ENCODE peak calls at places on chromosomes 3 and 15, in six cellular contexts. One of them, this sample, is unnamed.

GRCh38 chr3:23219117-23219516 is 16.0 kb downstream of the UBE2E2 start:
- DNase-seq in neuronal stem cell: no peak
- DNase-seq in tibial nerve: no peak
- DNase-seq in pancreas: no peak
- DNase-seq in aorta: no peak
- DNase-seq in uterus: no peak
- DNase-seq in this sample: no peak

GRCh38 chr15:68196445-68197169 is 8.5 kb downstream of the CALML4 start:
- DNase-seq in tibial nerve: no peak
- DNase-seq in neuronal stem cell: no peak
- DNase-seq in aorta: no peak
- DNase-seq in pancreas: no peak
- DNase-seq in uterus: no peak
- DNase-seq in this sample: peak; percentile 37

GRCh38 chr3:110750201-110750600 is 321.4 kb upstream of the NECTIN3 start:
- DNase-seq in tibial nerve: no peak
- DNase-seq in neuronal stem cell: no peak
- DNase-seq in uterus: no peak
- DNase-seq in pancreas: no peak
- DNase-seq in aorta: no peak
- DNase-seq in this sample: no peak

GRCh38 chr3:115074502-115074901 is 72.6 kb downstream of the ZBTB20 start:
- DNase-seq in aorta: no peak
- DNase-seq in tibial nerve: no peak
- DNase-seq in neuronal stem cell: no peak
- DNase-seq in uterus: no peak
- DNase-seq in pancreas: no peak
- DNase-seq in this sample: no peak

GRCh38 chr3:14935577-14936345 is 11.6 kb upstream of the NR2C2 start:
- DNase-seq in pancreas: no peak
- DNase-seq in aorta: no peak
- DNase-seq in neuronal stem cell: no peak
- DNase-seq in uterus: no peak
- DNase-seq in tibial nerve: no peak
- DNase-seq in this sample: no peak

GRCh38 chr15:82174471-82174870 is 88.1 kb downstream of the EFL1 start:
- DNase-seq in pancreas: no peak
- DNase-seq in uterus: no peak
- DNase-seq in aorta: no peak
- DNase-seq in tibial nerve: no peak
- DNase-seq in neuronal stem cell: no peak
- DNase-seq in this sample: no peak

GRCh38 chr3:45124379-45124778 is 21.8 kb downstream of the CDCP1 start:
- DNase-seq in neuronal stem cell: no peak
- DNase-seq in pancreas: no peak
- DNase-seq in tibial nerve: no peak
- DNase-seq in uterus: peak; percentile 33
- DNase-seq in aorta: peak; percentile 81
- DNase-seq in this sample: no peak

GRCh38 chr15:75452364-75452967 is 976 bp upstream of the SIN3A start:
- DNase-seq in uterus: peak; percentile 90
- DNase-seq in aorta: peak; percentile 91
- DNase-seq in neuronal stem cell: peak; percentile 70
- DNase-seq in pancreas: peak; percentile 87
- DNase-seq in tibial nerve: peak; percentile 85
- DNase-seq in this sample: peak; percentile 68

GRCh38 chr3:97291901-97292300 is 472.7 kb upstream of the ARL6 start:
- DNase-seq in neuronal stem cell: no peak
- DNase-seq in uterus: no peak
- DNase-seq in tibial nerve: no peak
- DNase-seq in aorta: no peak
- DNase-seq in pancreas: no peak
- DNase-seq in this sample: no peak

GRCh38 chr3:40768536-40768935 is 243.8 kb downstream of the ZNF621 start:
- DNase-seq in tibial nerve: no peak
- DNase-seq in aorta: no peak
- DNase-seq in uterus: no peak
- DNase-seq in neuronal stem cell: no peak
- DNase-seq in pancreas: no peak
- DNase-seq in this sample: no peak

GRCh38 chr3:178078933-178079332 is 457.3 kb upstream of the KCNMB2 start:
- DNase-seq in pancreas: no peak
- DNase-seq in tibial nerve: no peak
- DNase-seq in aorta: no peak
- DNase-seq in uterus: no peak
- DNase-seq in neuronal stem cell: no peak
- DNase-seq in this sample: no peak

GRCh38 chr3:134480546-134480945 is 5.2 kb downstream of the ANAPC13 start:
- DNase-seq in pancreas: no peak
- DNase-seq in tibial nerve: no peak
- DNase-seq in uterus: no peak
- DNase-seq in aorta: no peak
- DNase-seq in neuronal stem cell: no peak
- DNase-seq in this sample: no peak

GRCh38 chr3:42906085-42906904 is at the start of gene ZNF662:
- DNase-seq in tibial nerve: peak; percentile 18
- DNase-seq in uterus: peak; percentile 70
- DNase-seq in pancreas: peak; percentile 71
- DNase-seq in aorta: peak; percentile 67
- DNase-seq in neuronal stem cell: no peak
- DNase-seq in this sample: peak; percentile 25

GRCh38 chr3:107206141-107206540 is 171.1 kb upstream of the CCDC54 start:
- DNase-seq in tibial nerve: no peak
- DNase-seq in pancreas: no peak
- DNase-seq in uterus: no peak
- DNase-seq in neuronal stem cell: peak; percentile 23
- DNase-seq in aorta: no peak
- DNase-seq in this sample: peak; percentile 30

GRCh38 chr3:147419731-147420360 is 10.7 kb downstream of the ZIC1 start:
- DNase-seq in tibial nerve: no peak
- DNase-seq in pancreas: no peak
- DNase-seq in aorta: no peak
- DNase-seq in uterus: no peak
- DNase-seq in neuronal stem cell: no peak
- DNase-seq in this sample: no peak

GRCh38 chr15:43792761-43793493 is 807 bp downstream of the SERF2 start:
- DNase-seq in aorta: no peak
- DNase-seq in neuronal stem cell: peak; percentile 12
- DNase-seq in pancreas: no peak
- DNase-seq in uterus: no peak
- DNase-seq in tibial nerve: no peak
- DNase-seq in this sample: peak; percentile 61

GRCh38 chr3:146313411-146314111 is 62.7 kb upstream of the PLSCR4 start:
- DNase-seq in pancreas: no peak
- DNase-seq in neuronal stem cell: no peak
- DNase-seq in tibial nerve: no peak
- DNase-seq in aorta: no peak
- DNase-seq in uterus: no peak
- DNase-seq in this sample: no peak

DNA sequence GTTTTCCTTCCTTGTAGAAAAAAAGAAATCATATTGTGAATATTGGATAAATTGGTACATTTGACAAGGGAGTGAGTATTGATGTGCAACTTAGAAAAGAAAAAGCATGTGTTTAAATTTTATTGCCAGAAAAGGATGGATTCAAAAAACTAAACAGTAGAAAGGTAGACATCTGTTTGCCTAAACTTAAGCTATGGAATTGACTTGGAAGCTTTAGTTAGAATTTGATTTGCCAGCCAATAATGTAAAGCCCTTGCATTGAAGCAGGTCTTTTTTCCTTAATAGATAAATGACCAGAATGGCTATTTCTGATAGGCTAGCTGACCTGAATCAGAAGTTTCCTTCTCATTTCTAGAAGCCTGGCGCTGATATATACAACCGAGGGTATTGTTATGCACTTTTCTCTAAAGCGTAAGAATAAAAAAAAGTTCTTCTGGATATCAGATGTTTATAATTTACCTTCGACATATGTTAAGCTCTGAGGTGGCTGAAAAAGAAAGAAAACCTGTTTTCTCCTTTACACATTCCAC is 4.2 kb downstream of the RARB start:
- DNase-seq in pancreas: no peak
- DNase-seq in neuronal stem cell: no peak
- DNase-seq in tibial nerve: no peak
- DNase-seq in uterus: no peak
- DNase-seq in aorta: no peak
- DNase-seq in this sample: no peak
- H3K4me3 ChIP-seq in pancreas: no peak overlapping the region
- H3K4me3 ChIP-seq in neuronal stem cell: no peak overlapping the region
- H3K4me3 ChIP-seq in tibial nerve: peak overlapping the region; percentile 9
- H3K4me3 ChIP-seq in uterus: peak overlapping the region; percentile 66
- H3K4me3 ChIP-seq in aorta: no peak overlapping the region
- H3K4me3 ChIP-seq in this sample: no peak overlapping the region

GRCh38 chr15:95916568-95916967 is 413.9 kb upstream of the NR2F2 start:
- DNase-seq in pancreas: no peak
- DNase-seq in tibial nerve: no peak
- DNase-seq in aorta: no peak
- DNase-seq in uterus: no peak
- DNase-seq in neuronal stem cell: no peak
- DNase-seq in this sample: no peak

GRCh38 chr15:95912728-95913127 is 417.8 kb upstream of the NR2F2 start:
- DNase-seq in pancreas: no peak
- DNase-seq in aorta: no peak
- DNase-seq in neuronal stem cell: no peak
- DNase-seq in tibial nerve: no peak
- DNase-seq in uterus: no peak
- DNase-seq in this sample: no peak

GRCh38 chr15:95912280-95912625 is 418.2 kb upstream of the NR2F2 start:
- DNase-seq in neuronal stem cell: no peak
- DNase-seq in aorta: no peak
- DNase-seq in pancreas: no peak
- DNase-seq in tibial nerve: no peak
- DNase-seq in uterus: no peak
- DNase-seq in this sample: no peak

GRCh38 chr15:95910643-95911212 is 419.8 kb upstream of the NR2F2 start:
- DNase-seq in tibial nerve: no peak
- DNase-seq in uterus: no peak
- DNase-seq in neuronal stem cell: no peak
- DNase-seq in aorta: no peak
- DNase-seq in pancreas: no peak
- DNase-seq in this sample: peak; percentile 54

DNA sequence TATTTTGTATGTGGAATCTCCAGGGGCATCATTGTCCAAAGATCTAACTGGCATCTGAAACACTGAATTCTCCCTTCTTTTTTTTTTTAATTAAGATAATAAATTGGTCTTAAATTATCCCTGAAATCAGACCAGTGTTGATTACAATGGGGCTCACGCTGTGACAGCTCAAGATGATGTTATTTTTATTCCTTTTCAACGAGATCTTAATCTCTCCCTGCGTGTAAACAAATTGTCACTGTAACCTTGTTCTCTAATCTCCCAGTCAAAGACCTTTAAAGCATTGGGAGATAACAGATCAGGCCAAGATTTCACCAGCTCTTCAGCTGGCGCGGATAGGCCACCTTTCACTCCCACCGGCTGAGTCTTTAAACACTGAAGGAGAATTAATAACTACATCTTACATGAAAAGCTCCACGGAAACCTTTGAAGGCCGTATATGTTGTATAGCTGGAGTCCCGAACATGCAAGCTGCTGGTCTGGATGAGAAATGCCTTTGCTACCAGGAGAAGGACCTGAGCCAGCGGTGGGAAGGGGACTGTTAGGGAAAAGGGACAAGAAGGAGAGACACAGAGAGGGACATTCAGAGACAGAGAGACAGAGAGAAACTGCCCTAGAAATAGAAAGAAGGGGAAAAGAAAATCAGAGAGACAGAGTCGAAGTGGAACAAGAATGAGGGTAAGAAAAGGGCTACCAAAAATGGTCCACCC is 418.8 kb upstream of the NR2F2 start:
- DNase-seq in pancreas: no peak
- DNase-seq in uterus: no peak
- DNase-seq in neuronal stem cell: no peak
- DNase-seq in tibial nerve: no peak
- DNase-seq in aorta: no peak
- DNase-seq in this sample: no peak
- H3K27me3 ChIP-seq in pancreas: no peaks in the 10 kb centered on the region
- H3K27me3 ChIP-seq in uterus: no peaks in the 10 kb centered on the region
- H3K27me3 ChIP-seq in neuronal stem cell: no peaks in the 10 kb centered on the region
- H3K27me3 ChIP-seq in tibial nerve: no peaks in the 10 kb centered on the region
- H3K27me3 ChIP-seq in aorta: no peaks in the 10 kb centered on the region
- H3K27me3 ChIP-seq in this sample: peaks cover 55% of the 10 kb centered on the region

GRCh38 chr3:156718622-156719300 is 44.4 kb downstream of the TIPARP start:
- DNase-seq in neuronal stem cell: no peak
- DNase-seq in aorta: no peak
- DNase-seq in uterus: no peak
- DNase-seq in tibial nerve: no peak
- DNase-seq in pancreas: no peak
- DNase-seq in this sample: no peak
- H3K36me3 ChIP-seq in neuronal stem cell: no peaks in the 10 kb centered on the region
- H3K36me3 ChIP-seq in aorta: no peaks in the 10 kb centered on the region
- H3K36me3 ChIP-seq in uterus: no peaks in the 10 kb centered on the region
- H3K36me3 ChIP-seq in tibial nerve: no peaks in the 10 kb centered on the region
- H3K36me3 ChIP-seq in pancreas: no peaks in the 10 kb centered on the region
- H3K36me3 ChIP-seq in this sample: no peaks in the 10 kb centered on the region

GRCh38 chr3:4707324-4707723 is 214.2 kb downstream of the ITPR1 start:
- DNase-seq in tibial nerve: no peak
- DNase-seq in neuronal stem cell: no peak
- DNase-seq in pancreas: no peak
- DNase-seq in aorta: no peak
- DNase-seq in uterus: no peak
- DNase-seq in this sample: no peak

GRCh38 chr3:4711680-4711992 is 218.5 kb downstream of the ITPR1 start:
- DNase-seq in neuronal stem cell: no peak
- DNase-seq in uterus: no peak
- DNase-seq in tibial nerve: no peak
- DNase-seq in pancreas: no peak
- DNase-seq in aorta: no peak
- DNase-seq in this sample: no peak

GRCh38 chr3:4710191-4710590 is 217.0 kb downstream of the ITPR1 start:
- DNase-seq in tibial nerve: no peak
- DNase-seq in pancreas: no peak
- DNase-seq in neuronal stem cell: no peak
- DNase-seq in aorta: no peak
- DNase-seq in uterus: no peak
- DNase-seq in this sample: no peak

GRCh38 chr3:4708230-4708629 is 215.1 kb downstream of the ITPR1 start:
- DNase-seq in uterus: no peak
- DNase-seq in pancreas: no peak
- DNase-seq in tibial nerve: no peak
- DNase-seq in neuronal stem cell: no peak
- DNase-seq in aorta: no peak
- DNase-seq in this sample: peak; percentile 22

GRCh38 chr3:4709336-4709735 is 216.2 kb downstream of the ITPR1 start:
- DNase-seq in aorta: no peak
- DNase-seq in tibial nerve: no peak
- DNase-seq in uterus: no peak
- DNase-seq in pancreas: no peak
- DNase-seq in neuronal stem cell: no peak
- DNase-seq in this sample: no peak
- H3K4me3 ChIP-seq in aorta: no peak overlapping the region
- H3K4me3 ChIP-seq in tibial nerve: no peak overlapping the region
- H3K4me3 ChIP-seq in uterus: no peak overlapping the region
- H3K4me3 ChIP-seq in pancreas: no peak overlapping the region
- H3K4me3 ChIP-seq in neuronal stem cell: no peak overlapping the region
- H3K4me3 ChIP-seq in this sample: no peak overlapping the region

DNA sequence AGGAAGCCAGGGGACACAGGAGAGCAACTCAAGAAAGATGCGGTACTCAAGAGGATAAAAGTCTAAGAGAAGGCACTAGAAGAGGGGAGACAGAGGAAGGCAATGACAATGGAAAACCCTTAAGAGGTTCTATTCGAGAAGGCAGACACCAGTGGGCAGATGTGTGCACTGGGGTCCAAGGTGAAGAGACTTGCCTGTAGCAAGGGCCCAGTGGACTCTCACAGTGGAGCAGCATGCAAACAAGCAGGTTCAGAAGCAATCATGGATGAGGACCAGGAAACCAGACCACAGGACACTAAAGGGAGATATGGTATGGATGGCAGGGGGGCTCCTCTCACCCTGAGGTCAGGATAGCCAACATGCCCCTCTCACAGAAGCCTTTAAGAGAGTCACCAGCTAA is 2.7 kb downstream of the ADCY5 start:
- DNase-seq in aorta: no peak
- DNase-seq in tibial nerve: no peak
- DNase-seq in uterus: no peak
- DNase-seq in pancreas: no peak
- DNase-seq in neuronal stem cell: no peak
- DNase-seq in this sample: no peak
- H3K27me3 ChIP-seq in aorta: no peaks in the 10 kb centered on the region
- H3K27me3 ChIP-seq in tibial nerve: no peaks in the 10 kb centered on the region
- H3K27me3 ChIP-seq in uterus: no peaks in the 10 kb centered on the region
- H3K27me3 ChIP-seq in pancreas: no peaks in the 10 kb centered on the region
- H3K27me3 ChIP-seq in neuronal stem cell: peaks cover 9% of the 10 kb centered on the region
- H3K27me3 ChIP-seq in this sample: peaks cover 52% of the 10 kb centered on the region